ENCODE peak calls at places on chromosomes 11 and 22, in five cellular contexts. B is AG04450, H is fibroblast of lung, R is SJSA1, U is stomach. E is an unnamed sample.

GRCh38 chr11:36146437-36146836 is 142.8 kb downstream of the COMMD9 start:
- DNase-seq in H (no peak), R (no peak), U (no peak), B (no peak), E (no peak)

GRCh38 chr11:79212711-79213110 is 228.1 kb downstream of the TENM4 start:
- DNase-seq in U (no peak), H (no peak), R (no peak), B (no peak), E (no peak)

GRCh38 chr11:12871788-12872321 is 137.3 kb upstream of the RASSF10 start:
- DNase-seq in R (no peak), U (no peak), H (no peak), B (no peak), E (peak; percentile 50)

GRCh38 chr11:86140334-86140733 is 71.5 kb upstream of the PICALM start:
- DNase-seq in U (no peak), H (no peak), B (no peak), R (no peak), E (no peak)

GRCh38 chr11:20247540-20248138 is 87.4 kb upstream of the DBX1 start:
- DNase-seq in U (no peak), R (no peak), H (no peak), B (no peak), E (no peak)

GRCh38 chr11:57321388-57321995 is 3.3 kb downstream of the TNKS1BP1 start:
- DNase-seq in R (no peak), H (no peak), U (peak; percentile 51), B (no peak), E (no peak)

GRCh38 chr11:134405436-134405835 is 6.6 kb downstream of the B3GAT1 start:
- DNase-seq in B (no peak), U (no peak), R (no peak), H (no peak), E (no peak)

GRCh38 chr11:74694136-74694535 is 37.1 kb downstream of the CHRDL2 start:
- DNase-seq in R (no peak), U (no peak), B (no peak), H (no peak), E (no peak)

GRCh38 chr11:133928628-133929059 is 28.1 kb downstream of the IGSF9B start:
- DNase-seq in H (no peak), U (peak; percentile 30), B (no peak), R (no peak), E (peak; percentile 14)

GRCh38 chr11:119742263-119742861 is 13.4 kb upstream of the NECTIN1 start:
- DNase-seq in B (no peak), H (no peak), R (no peak), U (no peak), E (peak; percentile 39)

GRCh38 chr11:120424185-120424969 is 87.2 kb upstream of the GRIK4 start:
- DNase-seq in H (no peak), R (no peak), U (no peak), B (no peak), E (no peak)

GRCh38 chr11:99176430-99176829 is 155.7 kb downstream of the CNTN5 start:
- DNase-seq in H (no peak), U (no peak), R (no peak), B (no peak), E (no peak)

GRCh38 chr11:11980841-11981308 is 27.6 kb downstream of the DKK3 start:
- DNase-seq in R (no peak), U (peak; percentile 5), B (no peak), H (no peak), E (peak; percentile 40)

GRCh38 chr22:43345761-43346261 is 2.6 kb upstream of the SCUBE1 start:
- DNase-seq in B (no peak), U (no peak), R (no peak), H (no peak), E (peak; percentile 15)

GRCh38 chr11:46759196-46759595 is 40.2 kb downstream of the F2 start:
- DNase-seq in B (no peak), H (no peak), R (no peak), U (no peak), E (no peak)

GRCh38 chr11:110035339-110035738 is 57.9 kb upstream of the ZC3H12C start:
- DNase-seq in H (peak; percentile 26), U (no peak), B (no peak), R (no peak), E (no peak)

GRCh38 chr11:95556342-95557151 is 233.0 kb downstream of the FAM76B start:
- DNase-seq in B (peak; percentile 23), U (no peak), H (peak; percentile 96), R (no peak), E (peak; percentile 60)

GRCh38 chr22:25485626-25486545 is 78.6 kb upstream of the GRK3 start:
- DNase-seq in B (no peak), R (no peak), U (no peak), H (no peak), E (no peak)

GRCh38 chr11:62147545-62147944 is 23.7 kb downstream of the INCENP start:
- DNase-seq in B (no peak), R (peak; percentile 42), U (peak; percentile 14), H (no peak), E (no peak)

GRCh38 chr22:36470994-36471331 is 10.5 kb downstream of the TXN2 start:
- DNase-seq in H (peak; percentile 58), R (no peak), U (no peak), B (no peak), E (no peak)

GRCh38 chr11:124837491-124837856 is 27.8 kb upstream of the ROBO3 start:
- DNase-seq in U (no peak), B (peak; percentile 66), R (no peak), H (peak; percentile 93), E (peak; percentile 91)

GRCh38 chr11:70944636-70945035 is 307.7 kb downstream of the SHANK2 start:
- DNase-seq in B (no peak), R (no peak), U (no peak), H (no peak), E (no peak)

GRCh38 chr11:10387209-10388083 is 67.6 kb upstream of the AMPD3 start:
- DNase-seq in R (no peak), U (no peak), H (peak; percentile 97), B (peak; percentile 92), E (peak; percentile 89)

GRCh38 chr11:74948546-74948897 is 369 bp downstream of the XRRA1 start:
- DNase-seq in U (no peak), B (no peak), R (no peak), H (no peak), E (peak; percentile 54)

GRCh38 chr11:32527191-32527590 is 56.4 kb upstream of the EIF3M start:
- DNase-seq in B (no peak), U (no peak), H (no peak), R (no peak), E (no peak)

GRCh38 chr11:122984186-122985011 is 2.8 kb upstream of the BSX start:
- DNase-seq in B (no peak), H (peak; percentile 8), R (no peak), U (no peak), E (peak; percentile 64)

GRCh38 chr11:8709002-8709672 is 26.5 kb downstream of the RPL27A start:
- DNase-seq in R (peak; percentile 85), U (peak; percentile 50), H (peak; percentile 87), B (peak; percentile 94), E (peak; percentile 58)

GRCh38 chr11:61874460-61874809 is 16.9 kb downstream of the FADS3 start:
- DNase-seq in B (no peak), R (no peak), H (no peak), U (no peak), E (no peak)

GRCh38 chr22:46355369-46355995 is 20.0 kb downstream of the TRMU start:
- DNase-seq in B (peak; percentile 13), H (peak; percentile 48), U (peak; percentile 80), R (peak; percentile 77), E (peak; percentile 60)

GRCh38 chr11:128689586-128689945 is 4.3 kb upstream of the FLI1 start:
- DNase-seq in B (no peak), R (no peak), H (no peak), U (no peak), E (no peak)

GRCh38 chr22:31075961-31076360 is 5.2 kb upstream of the SMTN start:
- DNase-seq in R (peak; percentile 40), B (no peak), H (peak; percentile 93), U (peak; percentile 50), E (peak; percentile 93)

GRCh38 chr11:15190611-15191010 is 75.9 kb downstream of the INSC start:
- DNase-seq in U (no peak), H (no peak), R (no peak), B (no peak), E (no peak)

GRCh38 chr22:45866398-45867117 is 110.4 kb downstream of the WNT7B start:
- DNase-seq in U (peak; percentile 20), B (no peak), R (peak; percentile 39), H (no peak), E (no peak)

GRCh38 chr11:42234381-42235035 is 775.1 kb upstream of the LRRC4C start:
- DNase-seq in U (no peak), H (no peak), B (no peak), R (no peak), E (peak; percentile 4)

GRCh38 chr11:19742595-19743292 is 30.1 kb downstream of the NAV2 start:
- DNase-seq in U (peak; percentile 84), R (peak; percentile 53), B (peak; percentile 50), H (peak; percentile 78), E (peak; percentile 79)

GRCh38 chr22:45574069-45574703 is 71.5 kb downstream of the FBLN1 start:
- DNase-seq in U (no peak), H (no peak), R (no peak), B (no peak), E (no peak)

GRCh38 chr11:12989428-12990242 is 19.5 kb upstream of the RASSF10 start:
- DNase-seq in B (no peak), H (no peak), R (no peak), U (no peak), E (no peak)

GRCh38 chr11:78795862-78796261 is 221.2 kb upstream of the NARS2 start:
- DNase-seq in U (no peak), H (peak; percentile 50), B (no peak), R (no peak), E (no peak)

GRCh38 chr11:11641581-11641980 is 19.8 kb upstream of the GALNT18 start:
- DNase-seq in R (no peak), U (no peak), H (no peak), B (no peak), E (no peak)

GRCh38 chr11:44327730-44328691 is 18.1 kb upstream of the ALX4 start:
- DNase-seq in H (no peak), R (no peak), U (no peak), B (no peak), E (no peak)
- H3K4me3 ChIP-seq in H (no peak overlapping the region), R (no peak overlapping the region), U (no peak overlapping the region), B (no peak overlapping the region), E (no peak overlapping the region)

GRCh38 chr11:64060861-64061444 is 25.2 kb downstream of the FLRT1 start:
- DNase-seq in R (peak; percentile 73), U (peak; percentile 28), B (no peak), H (peak; percentile 3), E (peak; percentile 72)
- H3K4me3 ChIP-seq in R (peak overlapping the region; percentile 32), U (peak overlapping the region; percentile 35), B (peak overlapping the region; percentile 55), H (no peak overlapping the region), E (peak overlapping the region; percentile 75)

GRCh38 chr11:111135101-111135500 is 110.4 kb upstream of the POU2AF2 start:
- DNase-seq in U (no peak), H (no peak), B (no peak), R (no peak), E (no peak)
- H3K4me3 ChIP-seq in U (no peak overlapping the region), H (no peak overlapping the region), B (no peak overlapping the region), R (no peak overlapping the region), E (no peak overlapping the region)

GRCh38 chr11:65419460-65419772 is 3.2 kb upstream of the NEAT1 start:
- DNase-seq in B (no peak), H (no peak), R (no peak), U (no peak), E (no peak)
- H3K4me3 ChIP-seq in B (peak overlapping the region; percentile 46), H (peak overlapping the region; percentile 6), R (peak overlapping the region; percentile 14), U (peak overlapping the region; percentile 81), E (peak overlapping the region; percentile 65)

E was measured in GM23248.